ENCODE peak calls at places on chromosomes 4 and X, in six cellular contexts. S is heart right ventricle, O is substantia nigra, W is fibroblast of lung, L is psoas muscle, X is left lung. D is an unnamed sample.

GRCh38 chr4:175884048-175884447 is 72.0 kb upstream of the GPM6A start:
- DNase-seq in S (no peak), O (no peak), W (peak; percentile 65), L (no peak), X (no peak), D (no peak)

GRCh38 chrX:136021160-136021559 is 35.9 kb downstream of the SLC9A6 start:
- DNase-seq in S (no peak), O (no peak), W (no peak), L (no peak), X (no peak), D (no peak)

GRCh38 chr4:127896069-127896468 is 15.4 kb downstream of the PLK4 start:
- DNase-seq in S (no peak), O (no peak), W (no peak), L (no peak), X (no peak), D (no peak)

GRCh38 chr4:137156807-137157206 is 375.5 kb downstream of the PCDH18 start:
- DNase-seq in S (no peak), O (no peak), W (no peak), L (no peak), X (no peak), D (no peak)

GRCh38 chr4:90181644-90182043 is 54.5 kb downstream of the CCSER1 start:
- DNase-seq in S (no peak), O (no peak), W (no peak), L (no peak), X (no peak), D (no peak)

GRCh38 chrX:994780-995179 is 217.7 kb downstream of the CRLF2 start:
- DNase-seq in S (no peak), O (no peak), W (no peak), L (no peak), X (no peak), D (no peak)

GRCh38 chrX:101658661-101659477 is 781 bp downstream of the ARMCX2 start:
- DNase-seq in S (peak; percentile 71), O (no peak), W (peak; percentile 48), L (peak; percentile 78), X (peak; percentile 71), D (no peak)

GRCh38 chr4:115154826-115155225 is 41.4 kb upstream of the NDST4 start:
- DNase-seq in S (no peak), O (no peak), W (no peak), L (no peak), X (no peak), D (no peak)

GRCh38 chr4:113476800-113477199 is 284.7 kb downstream of the CAMK2D start:
- DNase-seq in S (no peak), O (no peak), W (peak; percentile 39), L (no peak), X (no peak), D (no peak)

GRCh38 chr4:123832173-123833026 is 435.8 kb downstream of the SPRY1 start:
- DNase-seq in S (no peak), O (no peak), W (peak; percentile 100), L (peak; percentile 82), X (peak; percentile 45), D (peak; percentile 71)

GRCh38 chrX:137823257-137823656 is 257.3 kb downstream of the ZIC3 start:
- DNase-seq in S (no peak), O (no peak), W (no peak), L (no peak), X (no peak), D (no peak)

GRCh38 chrX:123357941-123358340 is 173.9 kb downstream of the GRIA3 start:
- DNase-seq in S (no peak), O (no peak), W (no peak), L (no peak), X (no peak), D (no peak)

GRCh38 chrX:45803383-45803921 is 602.8 kb upstream of the DIPK2B start:
- DNase-seq in S (no peak), O (no peak), W (peak; percentile 95), L (no peak), X (no peak), D (no peak)

GRCh38 chr4:31968842-31969241 is 1248.7 kb downstream of the PCDH7 start:
- DNase-seq in S (no peak), O (no peak), W (no peak), L (no peak), X (no peak), D (no peak)

GRCh38 chrX:73262991-73263390 is 48.3 kb upstream of the NAP1L2 start:
- DNase-seq in S (no peak), O (no peak), W (peak; percentile 1), L (no peak), X (no peak), D (no peak)

GRCh38 chr4:57103051-57103450 is 7.1 kb downstream of the IGFBP7 start:
- DNase-seq in S (peak; percentile 59), O (no peak), W (no peak), L (peak; percentile 57), X (no peak), D (no peak)

GRCh38 chr4:86032476-86033022 is 327.3 kb downstream of the MAPK10 start:
- DNase-seq in S (no peak), O (no peak), W (peak; percentile 96), L (peak; percentile 42), X (no peak), D (peak; percentile 73)

GRCh38 chr4:48483777-48484493 is 792 bp downstream of the SLC10A4 start:
- DNase-seq in S (no peak), O (no peak), W (no peak), L (peak; percentile 47), X (no peak), D (no peak)

GRCh38 chr4:108031427-108032083 is 41.9 kb downstream of the HADH start:
- DNase-seq in S (no peak), O (no peak), W (peak; percentile 41), L (no peak), X (no peak), D (no peak)

GRCh38 chr4:163476761-163477438 is 3.3 kb upstream of the TKTL2 start:
- DNase-seq in S (no peak), O (no peak), W (no peak), L (no peak), X (no peak), D (no peak)

GRCh38 chr4:76694056-76694455 is 203.9 kb downstream of the SOWAHB start:
- DNase-seq in S (no peak), O (no peak), W (no peak), L (no peak), X (no peak), D (no peak)

GRCh38 chrX:37905436-37906147 is 58.2 kb upstream of the DYNLT3 start:
- DNase-seq in S (peak; percentile 10), O (no peak), W (peak; percentile 75), L (no peak), X (peak; percentile 30), D (no peak)

GRCh38 chr4:99462875-99463464 is 27.8 kb upstream of the ADH7 start:
- DNase-seq in S (no peak), O (no peak), W (peak; percentile 57), L (no peak), X (peak; percentile 36), D (no peak)

GRCh38 chrX:9781941-9782340 is 4.3 kb upstream of the SHROOM2 start:
- DNase-seq in S (no peak), O (no peak), W (no peak), L (no peak), X (no peak), D (no peak)

GRCh38 chrX:150574824-150575409 is 6.5 kb downstream of the MTM1 start:
- DNase-seq in S (no peak), O (no peak), W (no peak), L (no peak), X (no peak), D (no peak)
- H3K27ac ChIP-seq in S (no peak overlapping the region), O (no peak overlapping the region), W (no peak overlapping the region), L (no peak overlapping the region), X (peak overlapping the region; percentile 71), D (peak overlapping the region; percentile 84)

GRCh38 chrX:127389900-127390299 is 570.4 kb downstream of the PRR32 start:
- DNase-seq in S (no peak), O (no peak), W (no peak), L (no peak), X (no peak), D (no peak)
- H3K27ac ChIP-seq in S (no peak overlapping the region), O (no peak overlapping the region), W (no peak overlapping the region), L (no peak overlapping the region), X (no peak overlapping the region), D (no peak overlapping the region)

DNA sequence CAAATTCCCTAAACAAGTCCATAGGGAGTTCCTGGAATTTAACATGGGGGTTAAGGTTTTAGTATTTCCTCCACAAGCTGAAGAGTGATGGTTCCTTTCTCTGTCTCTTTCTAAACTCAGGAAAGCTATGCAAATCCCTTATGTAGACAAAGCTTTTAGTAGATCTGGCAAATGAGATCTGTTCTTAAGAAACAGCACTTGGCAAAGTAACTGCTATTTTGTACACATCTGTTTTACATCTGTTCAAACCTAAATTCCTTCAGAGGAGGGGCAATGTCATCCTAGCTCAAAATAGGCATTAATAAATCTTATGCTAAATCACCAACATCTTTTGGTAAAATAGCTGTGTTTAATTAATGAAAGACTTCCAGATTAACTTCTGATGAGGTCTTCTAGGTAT is 137.8 kb upstream of the TBC1D9 start:
- DNase-seq in S (no peak), O (no peak), W (peak; percentile 67), L (no peak), X (no peak), D (no peak)
- H3K27ac ChIP-seq in S (no peak overlapping the region), O (no peak overlapping the region), W (no peak overlapping the region), L (no peak overlapping the region), X (no peak overlapping the region), D (no peak overlapping the region)

GRCh38 chr4:13171292-13172057 is 312.7 kb downstream of the RAB28 start:
- DNase-seq in S (no peak), O (no peak), W (no peak), L (no peak), X (no peak), D (no peak)
- H3K27ac ChIP-seq in S (no peak overlapping the region), O (no peak overlapping the region), W (no peak overlapping the region), L (no peak overlapping the region), X (no peak overlapping the region), D (no peak overlapping the region)

DNA sequence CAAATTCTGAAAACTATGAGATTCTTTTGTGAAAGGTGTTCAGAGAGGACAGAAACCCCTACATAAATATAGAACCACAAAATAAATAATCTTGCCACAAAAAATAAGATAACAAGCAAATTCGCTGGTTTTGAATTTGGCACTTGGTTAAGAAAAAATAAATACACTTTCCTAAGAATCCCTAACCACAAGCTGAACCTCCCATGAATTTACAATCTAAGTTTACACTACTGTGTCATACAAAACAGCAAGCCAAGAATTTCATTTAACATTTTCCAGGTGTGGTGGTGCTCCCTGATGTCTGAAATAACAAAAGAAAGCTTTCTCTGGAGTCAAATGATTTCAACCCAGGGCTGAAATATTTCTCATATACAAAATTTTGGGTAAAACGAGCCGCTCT is 121.0 kb downstream of the KCNIP4 start:
- DNase-seq in S (no peak), O (no peak), W (peak; percentile 83), L (no peak), X (no peak), D (no peak)
- H3K27ac ChIP-seq in S (no peak overlapping the region), O (no peak overlapping the region), W (no peak overlapping the region), L (no peak overlapping the region), X (no peak overlapping the region), D (no peak overlapping the region)

GRCh38 chrX:129980540-129981206 is 1.8 kb upstream of the BCORL1 start:
- DNase-seq in S (peak; percentile 72), O (no peak), W (peak; percentile 16), L (peak; percentile 69), X (peak; percentile 59), D (no peak)
- H3K27ac ChIP-seq in S (peak overlapping the region; percentile 74), O (no peak overlapping the region), W (no peak overlapping the region), L (peak overlapping the region; percentile 60), X (peak overlapping the region; percentile 8), D (no peak overlapping the region)

D was measured in RWPE2.